ENCODE peak calls at places on chromosomes 4 and X, in five cellular contexts. S is neuronal stem cell, T is H1, H is mesenchymal stem cell, W is H9. A is an unnamed sample.

GRCh38 chr4:1347410-1347864 is 429 bp downstream of the UVSSA start:
- DNase-seq in T (no peak), W (peak), H (peak), S (peak), A (peak)

GRCh38 chrX:84187501-84188319 is at the start of gene RPS6KA6:
- DNase-seq in H (peak), T (no peak), S (peak), W (peak), A (peak)

GRCh38 chr4:40669504-40669903 is 39.8 kb upstream of the RBM47 start:
- DNase-seq in S (no peak), W (no peak), T (no peak), H (no peak), A (no peak)

GRCh38 chr4:52234539-52235174 is 183.6 kb downstream of the SPATA18 start:
- DNase-seq in H (peak), W (no peak), T (no peak), S (peak), A (peak)

GRCh38 chr4:127048371-127049085 is 584.2 kb upstream of the INTU start:
- DNase-seq in H (peak), T (no peak), W (no peak), S (no peak), A (no peak)

GRCh38 chr4:78417603-78418002 is 134.0 kb upstream of the ANXA3 start:
- DNase-seq in H (no peak), S (no peak), T (no peak), W (no peak), A (no peak)

GRCh38 chr4:166146806-166147540 is 273.9 kb downstream of the TLL1 start:
- DNase-seq in W (no peak), H (no peak), S (no peak), T (no peak), A (no peak)

GRCh38 chr4:6225469-6225868 is 25.1 kb upstream of the JAKMIP1 start:
- DNase-seq in W (peak), H (peak), S (peak), T (no peak), A (no peak)

GRCh38 chr4:52059372-52059771 is 8.3 kb downstream of the SPATA18 start:
- DNase-seq in H (peak), W (no peak), T (no peak), S (no peak), A (no peak)

GRCh38 chrX:17674611-17675010 is 62.7 kb upstream of the SCML1 start:
- DNase-seq in H (no peak), W (no peak), S (no peak), T (no peak), A (no peak)

GRCh38 chrX:150486011-150486410 is 82.4 kb upstream of the MTM1 start:
- DNase-seq in T (no peak), S (no peak), H (peak), W (peak), A (peak)

GRCh38 chrX:119187298-119187697 is 48.8 kb upstream of the PGRMC1 start:
- DNase-seq in T (no peak), H (no peak), S (no peak), W (no peak), A (no peak)

GRCh38 chr4:18480928-18481327 is 459.4 kb upstream of the LCORL start:
- DNase-seq in S (no peak), T (no peak), H (no peak), W (no peak), A (no peak)

GRCh38 chr4:179164642-179165338 is 1722.6 kb upstream of the AGA start:
- DNase-seq in S (no peak), W (no peak), H (no peak), T (no peak), A (no peak)

GRCh38 chrX:153882086-153882498 is 3.9 kb downstream of the L1CAM start:
- DNase-seq in H (peak), W (no peak), T (no peak), S (no peak), A (no peak)

GRCh38 chr4:77358315-77358928 is 201.4 kb downstream of the CCNG2 start:
- DNase-seq in H (peak), W (peak), S (peak), T (no peak), A (peak)

GRCh38 chrX:149275836-149276235 is 229.3 kb downstream of the IDS start:
- DNase-seq in T (no peak), H (no peak), W (no peak), S (no peak), A (no peak)

GRCh38 chr4:76803522-76803921 is 94.4 kb downstream of the SOWAHB start:
- DNase-seq in T (no peak), W (no peak), H (peak), S (no peak), A (peak)

GRCh38 chr4:175996231-175996630 is 69.4 kb upstream of the WDR17 start:
- DNase-seq in T (no peak), S (no peak), H (no peak), W (no peak), A (no peak)

GRCh38 chrX:142891046-142891445 is 134.7 kb upstream of the SPANXN4 start:
- DNase-seq in T (no peak), S (no peak), W (no peak), H (no peak), A (no peak)

GRCh38 chr4:141102367-141102766 is 30.9 kb downstream of the RNF150 start:
- DNase-seq in S (no peak), T (no peak), W (no peak), H (peak), A (peak)

GRCh38 chr4:87057835-87058234 is 123.0 kb downstream of the AFF1 start:
- DNase-seq in T (no peak), W (no peak), H (no peak), S (no peak), A (no peak)

GRCh38 chr4:8853249-8853648 is 18.4 kb downstream of the HMX1 start:
- DNase-seq in H (no peak), W (no peak), S (no peak), T (no peak), A (no peak)

GRCh38 chr4:185559913-185560281 is 24.6 kb upstream of the PDLIM3 start:
- DNase-seq in W (no peak), H (peak), S (no peak), T (no peak), A (peak)

GRCh38 chr4:144582975-144583374 is 63.0 kb upstream of the HHIP start:
- DNase-seq in W (no peak), H (no peak), T (no peak), S (no peak), A (no peak)

DNA sequence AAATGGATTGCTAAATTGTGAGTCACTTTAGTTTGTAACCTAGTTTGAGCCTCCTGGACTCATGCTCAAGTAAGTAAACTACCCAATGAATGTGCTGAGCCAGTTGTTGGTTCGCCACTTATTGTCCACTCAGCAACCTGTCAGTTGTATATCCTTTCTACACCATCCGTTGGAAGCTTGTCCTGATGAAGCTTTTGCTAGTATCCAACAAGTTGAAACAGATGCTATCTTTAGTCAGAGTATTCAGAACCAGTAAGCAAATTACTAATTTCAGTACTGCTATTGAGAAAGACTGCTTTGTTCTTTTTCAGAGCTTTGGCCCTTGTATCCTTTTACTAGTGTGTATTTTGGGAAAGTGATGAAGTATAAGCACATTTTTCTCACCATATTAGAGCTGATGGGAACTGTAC is 4.3 kb upstream of the NAA15 start:
- DNase-seq in T (no peak), S (no peak), H (peak), W (no peak), A (no peak)
- H2BK12ac ChIP-seq in T (no peak), S (no peak), H (no peak), W (no peak), A (no peak)

GRCh38 chr4:182577411-182577810 is 334.2 kb downstream of the TENM3 start:
- DNase-seq in S (no peak), T (no peak), H (no peak), W (no peak), A (no peak)

GRCh38 chr4:182576609-182577289 is 333.5 kb downstream of the TENM3 start:
- DNase-seq in T (no peak), S (no peak), W (no peak), H (no peak), A (peak)

GRCh38 chr4:182574706-182575105 is 331.5 kb downstream of the TENM3 start:
- DNase-seq in S (no peak), H (no peak), W (no peak), T (no peak), A (no peak)

GRCh38 chr4:182578402-182578801 is 335.2 kb downstream of the TENM3 start:
- DNase-seq in W (no peak), T (no peak), S (no peak), H (peak), A (peak)

GRCh38 chr4:182575225-182575624 is 332.0 kb downstream of the TENM3 start:
- DNase-seq in H (no peak), W (no peak), S (no peak), T (no peak), A (no peak)
- H2BK12ac ChIP-seq in H (no peak), W (no peak), S (no peak), T (no peak), A (no peak)

DNA sequence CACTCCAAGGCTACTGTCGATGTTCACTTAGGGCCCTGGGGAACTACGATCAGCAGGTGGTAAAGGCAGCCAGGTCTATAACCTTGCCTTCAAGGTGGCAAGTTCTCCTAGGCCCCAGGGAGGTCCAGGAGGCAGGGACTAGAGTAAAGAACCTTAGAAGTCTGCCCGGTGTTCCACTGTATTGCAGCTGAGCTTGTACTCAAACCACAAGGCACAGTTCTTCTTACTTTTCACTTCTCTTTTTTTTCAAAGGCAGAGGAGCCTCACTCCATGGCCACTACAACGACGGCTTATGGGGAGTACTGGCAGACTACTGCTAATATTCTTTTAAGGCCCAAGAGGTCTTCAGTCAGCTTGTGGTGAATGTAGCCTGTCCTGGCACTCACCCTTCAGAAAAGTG is 78.8 kb upstream of the GPR174 start:
- DNase-seq in S (no peak), T (no peak), H (no peak), W (no peak), A (no peak)
- H2BK12ac ChIP-seq in S (no peak), T (no peak), H (no peak), W (no peak), A (no peak)

GRCh38 chr4:11402192-11402591 is 26.5 kb downstream of the HS3ST1 start:
- DNase-seq in W (no peak), S (no peak), T (no peak), H (no peak), A (no peak)
- H2BK12ac ChIP-seq in W (no peak), S (no peak), T (no peak), H (no peak), A (peak)

GRCh38 chr4:47619691-47620090 is 134.6 kb downstream of the ATP10D start:
- DNase-seq in S (no peak), W (no peak), H (no peak), T (no peak), A (no peak)
- H2BK12ac ChIP-seq in S (no peak), W (no peak), H (no peak), T (no peak), A (no peak)